ENCODE peak calls at places on chromosomes 11 and 22, in five cellular contexts. Q, T, A, I and O are unnamed samples.
A peak's percentile ranks its signal among the peaks of the same experiment; 100 is the strongest.

GRCh38 chr11:72764503-72764902 is 12.3 kb upstream of the ARAP1 start:
- DNase-seq in A (no peak), T (no peak), Q (no peak), I (peak; percentile 33), O (peak; percentile 64)

GRCh38 chr11:68750197-68750987 is 928 bp downstream of the TESMIN start:
- DNase-seq in I (peak; percentile 71), T (no peak), A (no peak), Q (no peak), O (no peak)

GRCh38 chr11:36408476-36409136 is 101.5 kb downstream of the TRAF6 start:
- DNase-seq in Q (no peak), T (no peak), I (no peak), A (no peak), O (no peak)

GRCh38 chr11:15660496-15660895 is 545.8 kb downstream of the INSC start:
- DNase-seq in A (no peak), T (no peak), Q (no peak), I (no peak), O (no peak)

GRCh38 chr22:44164031-44164430 is 16.7 kb upstream of the PARVG start:
- DNase-seq in A (no peak), Q (peak; percentile 2), I (no peak), T (no peak), O (peak; percentile 33)

GRCh38 chr22:49979587-49980264 is 19.2 kb downstream of the PIM3 start:
- DNase-seq in A (peak; percentile 67), T (no peak), I (peak; percentile 73), Q (no peak), O (no peak)

GRCh38 chr11:78244546-78245315 is 56.0 kb downstream of the USP35 start:
- DNase-seq in Q (no peak), T (no peak), A (peak; percentile 70), I (no peak), O (no peak)

GRCh38 chr11:3989891-3990290 is 104.7 kb upstream of the RRM1 start:
- DNase-seq in Q (no peak), A (no peak), T (no peak), I (no peak), O (no peak)

GRCh38 chr11:108895579-108896480 is 231.0 kb downstream of the DDX10 start:
- DNase-seq in Q (no peak), I (no peak), A (peak; percentile 95), T (no peak), O (no peak)

GRCh38 chr11:14144905-14145304 is 182.4 kb downstream of the SPON1 start:
- DNase-seq in T (no peak), I (no peak), Q (no peak), A (no peak), O (no peak)

GRCh38 chr11:64853709-64854108 is 9.3 kb upstream of the CDC42BPG start:
- DNase-seq in A (no peak), Q (no peak), T (no peak), I (no peak), O (no peak)

GRCh38 chr11:65590240-65590738 is 5.3 kb downstream of the KCNK7 start:
- DNase-seq in T (no peak), I (no peak), Q (peak; percentile 62), A (peak; percentile 55), O (no peak)

GRCh38 chr11:85953491-85954143 is 98.4 kb downstream of the CCDC83 start:
- DNase-seq in I (no peak), A (no peak), Q (no peak), T (no peak), O (no peak)

GRCh38 chr11:47518212-47518959 is 34.5 kb downstream of the CELF1 start:
- DNase-seq in I (no peak), Q (no peak), T (no peak), A (no peak), O (no peak)
- H3K4me1 ChIP-seq in I (peaks cover 8% of the 10 kb centered on the region), Q (peaks cover 100% of the 10 kb centered on the region), T (peaks cover 20% of the 10 kb centered on the region), A (peaks cover 43% of the 10 kb centered on the region), O (peaks cover 18% of the 10 kb centered on the region)

DNA sequence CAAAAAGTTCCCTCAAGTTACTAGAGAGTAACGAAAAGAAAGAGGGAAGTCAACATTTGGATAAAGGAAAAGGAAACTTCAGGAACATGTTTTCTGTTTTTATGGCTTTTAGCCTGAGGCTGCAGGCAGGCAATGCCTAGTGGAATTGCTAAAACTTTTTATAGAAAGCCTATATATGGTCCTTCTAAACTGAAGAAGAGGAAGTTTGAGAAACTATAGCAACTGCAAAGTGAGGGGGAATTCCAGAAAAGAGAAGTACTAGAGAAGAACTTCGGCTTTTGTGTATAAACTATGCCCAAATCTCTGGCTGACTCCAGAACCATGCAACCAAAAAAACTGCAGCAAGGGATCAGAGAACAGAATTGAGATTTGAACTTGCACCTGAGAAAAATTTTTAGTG is 74.3 kb upstream of the ARHGAP42 start:
- DNase-seq in A (no peak), Q (no peak), I (no peak), T (no peak), O (no peak)
- H3K4me3 ChIP-seq in A (no peak overlapping the region), Q (no peak overlapping the region), I (no peak overlapping the region), T (no peak overlapping the region), O (no peak overlapping the region)

GRCh38 chr11:19955660-19956059 is 204.6 kb downstream of the DBX1 start:
- DNase-seq in Q (no peak), T (no peak), A (no peak), I (no peak), O (no peak)

GRCh38 chr11:19958218-19958617 is 202.1 kb downstream of the DBX1 start:
- DNase-seq in T (no peak), Q (no peak), I (no peak), A (no peak), O (no peak)

GRCh38 chr11:19954899-19955298 is 205.4 kb downstream of the DBX1 start:
- DNase-seq in T (no peak), Q (no peak), A (no peak), I (no peak), O (no peak)

GRCh38 chr11:19957301-19957985 is 202.8 kb downstream of the DBX1 start:
- DNase-seq in Q (no peak), A (no peak), I (no peak), T (no peak), O (no peak)

GRCh38 chr11:19956228-19956627 is 204.0 kb downstream of the DBX1 start:
- DNase-seq in T (no peak), A (no peak), I (no peak), Q (no peak), O (no peak)
- H3K27ac ChIP-seq in T (no peak overlapping the region), A (no peak overlapping the region), I (no peak overlapping the region), Q (no peak overlapping the region), O (no peak overlapping the region)

GRCh38 chr22:42321908-42322561 is 51.6 kb upstream of the TCF20 start:
- DNase-seq in T (no peak), Q (no peak), A (peak; percentile 96), I (peak; percentile 76), O (no peak)

GRCh38 chr22:42318967-42319366 is 48.5 kb upstream of the TCF20 start:
- DNase-seq in Q (no peak), I (no peak), T (no peak), A (no peak), O (no peak)

GRCh38 chr22:42322562-42322926 is 52.1 kb upstream of the TCF20 start:
- DNase-seq in T (no peak), I (no peak), Q (no peak), A (no peak), O (no peak)

GRCh38 chr22:42317691-42318547 is 47.5 kb upstream of the TCF20 start:
- DNase-seq in T (no peak), Q (no peak), I (no peak), A (peak; percentile 41), O (peak; percentile 56)

DNA sequence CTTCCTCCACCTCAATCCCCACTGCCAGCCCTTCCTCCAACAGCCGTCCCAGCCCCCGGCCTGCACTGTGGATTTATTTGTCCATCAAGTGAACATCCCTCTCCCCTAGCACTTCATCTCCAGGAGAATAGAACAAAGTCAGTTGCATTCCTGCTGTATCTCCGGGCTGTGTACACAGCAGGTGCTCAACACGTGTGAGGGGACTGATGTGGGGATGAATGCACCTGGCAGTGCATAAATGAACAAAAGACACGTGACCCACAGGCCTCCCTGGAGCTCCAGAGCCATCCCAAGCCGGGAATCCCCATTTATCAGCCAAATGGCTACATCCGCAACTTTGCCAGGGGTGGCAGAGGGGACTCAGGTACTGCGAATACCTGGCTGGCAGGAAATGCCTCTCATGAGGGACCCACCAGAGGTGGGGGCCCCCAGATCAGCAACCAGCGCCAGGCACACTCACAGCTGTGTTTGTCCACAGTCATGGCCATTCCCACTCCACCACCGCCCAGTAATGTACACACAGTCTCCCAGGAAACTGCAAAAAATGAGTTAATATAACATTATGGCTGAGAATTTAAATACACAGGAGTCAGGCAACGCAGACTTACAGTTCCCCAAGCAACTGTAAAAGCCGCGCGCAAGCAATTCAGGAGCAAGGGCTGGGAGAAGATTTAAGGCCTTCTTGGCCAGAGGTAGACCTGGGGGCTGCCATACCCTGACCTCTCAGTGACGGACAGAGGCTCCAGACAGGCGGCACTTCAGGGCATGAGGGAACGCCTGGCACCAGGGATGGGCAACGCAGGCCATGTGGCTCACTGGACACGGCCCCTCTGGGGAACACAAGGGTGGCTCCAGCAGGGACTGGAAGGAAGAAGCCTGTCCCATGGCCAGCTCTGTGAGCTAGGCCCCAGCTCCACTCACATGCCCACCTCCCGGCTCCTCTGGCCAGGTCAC is 50.3 kb upstream of the TCF20 start:
- DNase-seq in Q (no peak), A (no peak), I (no peak), T (no peak), O (no peak)
- H3K4me1 ChIP-seq in Q (peaks cover 11% of the 10 kb centered on the region), A (peaks cover 54% of the 10 kb centered on the region), I (peaks cover 45% of the 10 kb centered on the region), T (peaks cover 30% of the 10 kb centered on the region), O (peaks cover 5% of the 10 kb centered on the region)

DNA sequence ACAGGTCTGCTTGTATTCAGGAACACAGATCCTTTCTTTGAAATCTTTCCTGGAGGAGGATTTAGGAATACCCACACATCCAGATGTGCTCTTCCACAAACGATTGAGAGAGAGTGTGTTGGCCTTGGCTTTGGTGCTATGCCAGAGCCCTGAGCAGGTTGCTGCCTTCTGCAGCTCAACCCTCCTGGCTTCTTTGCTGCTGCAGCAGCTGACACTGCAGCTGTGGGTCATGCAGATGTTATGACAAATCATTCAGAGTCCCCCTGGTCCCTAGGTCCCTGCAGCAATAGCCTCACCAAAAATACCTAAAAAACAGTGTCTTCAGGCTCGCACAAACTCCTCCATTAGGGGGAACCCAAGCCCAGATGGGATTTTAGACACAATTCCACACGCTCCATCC is 35.5 kb downstream of the SLN start:
- DNase-seq in T (no peak), I (no peak), Q (no peak), A (no peak), O (no peak)
- H3K4me3 ChIP-seq in T (no peak overlapping the region), I (no peak overlapping the region), Q (no peak overlapping the region), A (no peak overlapping the region), O (no peak overlapping the region)

GRCh38 chr22:38226853-38227649 is 25.3 kb downstream of the MAFF start:
- DNase-seq in I (no peak), T (no peak), Q (no peak), A (no peak), O (no peak)
- H3K27ac ChIP-seq in I (no peak overlapping the region), T (no peak overlapping the region), Q (peak overlapping the region; percentile 86), A (no peak overlapping the region), O (peak overlapping the region; percentile 56)